ENCODE peak calls at places on chromosomes 1 and 21, in nine cellular contexts. U is dermis microvascular lymphatic vessel endothelial cell; Y is cardiac muscle cell; T is HTR-8/SVneo; O is activated CD8-positive, alpha-beta memory T cell treated with anti-CD3 and anti-CD28 coated beads for 48 hours; K is SHP77; P is mucosa of descending colon; S is WTC11; Z is stimulated activated naive CD8-positive, alpha-beta T cell treated with anti-CD3 and anti-CD28 coated beads, Interleukin-15, Interleukin-2, amounts not matched to agents 100 U/mL and 50 U/mL, for 24 hours. D is an unnamed sample.

GRCh38 chr1:174448531-174448883 is 743 bp downstream of the GPR52 start:
- DNase-seq in Y (no peak), U (no peak), O (no peak), T (no peak), P (no peak), S (no peak), Z (no peak), K (no peak), D (no peak)

GRCh38 chr1:244451539-244451950 is at the start of gene ADSS2:
- DNase-seq in S (no peak), P (no peak), K (no peak), Z (no peak), O (peak), U (no peak), T (no peak), Y (no peak), D (no peak)

GRCh38 chr21:46181436-46181835 is 2.8 kb downstream of the SPATC1L start:
- DNase-seq in S (no peak), Y (no peak), Z (no peak), T (no peak), P (no peak), O (no peak), U (no peak), K (no peak), D (no peak)

GRCh38 chr1:201255470-201256362 is 27.6 kb upstream of the PKP1 start:
- DNase-seq in P (no peak), U (no peak), T (no peak), Y (no peak), Z (no peak), S (no peak), O (no peak), K (no peak), D (no peak)

GRCh38 chr1:87424541-87424940 is 95.9 kb downstream of the LMO4 start:
- DNase-seq in Z (no peak), P (no peak), T (no peak), O (no peak), Y (no peak), S (no peak), U (no peak), K (no peak), D (no peak)

GRCh38 chr1:200512191-200512590 is 102.4 kb upstream of the ZNF281 start:
- DNase-seq in U (no peak), P (no peak), K (no peak), O (no peak), S (no peak), T (peak), Y (no peak), Z (no peak), D (no peak)

GRCh38 chr1:78665809-78666208 is 16.2 kb downstream of the IFI44 start:
- DNase-seq in Y (no peak), Z (no peak), S (no peak), U (no peak), O (no peak), P (no peak), K (no peak), T (no peak), D (no peak)

GRCh38 chr1:228174482-228175315 is 9.1 kb downstream of the IBA57 start:
- DNase-seq in P (no peak), K (peak), Z (no peak), Y (no peak), S (peak), U (no peak), T (no peak), O (peak), D (no peak)

GRCh38 chr1:221725683-221726330 is 16.1 kb downstream of the DUSP10 start:
- DNase-seq in S (no peak), O (no peak), T (no peak), K (no peak), Y (no peak), U (no peak), Z (no peak), P (no peak), D (no peak)

GRCh38 chr1:72846891-72847290 is 564.6 kb upstream of the NEGR1 start:
- DNase-seq in O (no peak), S (no peak), P (no peak), U (no peak), Y (no peak), Z (no peak), T (no peak), K (no peak), D (no peak)

GRCh38 chr1:211813590-211813989 is 17.0 kb downstream of the LPGAT1 start:
- DNase-seq in U (no peak), Z (no peak), S (no peak), Y (no peak), P (no peak), K (no peak), O (no peak), T (no peak), D (peak)

GRCh38 chr1:94597701-94598100 is 56.1 kb upstream of the F3 start:
- DNase-seq in T (no peak), U (no peak), P (no peak), Z (no peak), O (no peak), K (no peak), Y (no peak), S (no peak), D (no peak)

GRCh38 chr1:108889706-108890105 is 12.9 kb downstream of the GPSM2 start:
- DNase-seq in T (no peak), P (no peak), O (no peak), U (no peak), K (no peak), S (no peak), Y (no peak), Z (no peak), D (no peak)

GRCh38 chr1:204344665-204345064 is 15.1 kb downstream of the PLEKHA6 start:
- DNase-seq in Z (no peak), S (no peak), O (no peak), U (no peak), K (no peak), Y (no peak), P (no peak), T (peak), D (no peak)

GRCh38 chr1:186811892-186812291 is 16.9 kb upstream of the PLA2G4A start:
- DNase-seq in U (no peak), Z (no peak), P (no peak), S (no peak), T (no peak), K (no peak), O (no peak), Y (no peak), D (no peak)

GRCh38 chr21:44518684-44519083 is 21.3 kb downstream of the KRTAP10-1 start:
- DNase-seq in O (no peak), S (no peak), T (no peak), Y (no peak), Z (no peak), P (no peak), K (no peak), U (no peak), D (no peak)

GRCh38 chr1:86701731-86702130 is 2.6 kb upstream of the SH3GLB1 start:
- DNase-seq in P (no peak), Z (no peak), K (no peak), O (no peak), T (no peak), S (no peak), U (no peak), Y (no peak), D (no peak)

GRCh38 chr21:23968722-23969647 is 1638.3 kb downstream of the MRPL39 start:
- DNase-seq in Y (peak), T (peak), P (no peak), Z (peak), S (peak), U (no peak), O (peak), K (peak), D (no peak)

D was measured in PC-9.